ENCODE peak calls at places on chromosomes 5 and 9, in nine cellular contexts. R, F, D, O, G, E, Z, M and X are unnamed samples.

GRCh38 chr9:4986291-4986690 is 1.2 kb downstream of the JAK2 start:
- DNase-seq in R (no peak), F (no peak), D (peak), O (no peak), G (no peak), E (no peak), Z (no peak), M (no peak), X (no peak)

GRCh38 chr5:150272531-150272930 is 17.0 kb downstream of the CAMK2A start:
- DNase-seq in R (no peak), F (no peak), D (peak), O (peak), G (no peak), E (peak), Z (no peak), M (peak), X (no peak)

GRCh38 chr5:103139264-103139865 is 19.3 kb downstream of the PPIP5K2 start:
- DNase-seq in R (peak), F (peak), D (peak), O (peak), G (peak), E (peak), Z (peak), M (peak), X (peak)

GRCh38 chr5:53041071-53041692 is 52.0 kb downstream of the ITGA2 start:
- DNase-seq in R (no peak), F (no peak), D (no peak), O (no peak), G (no peak), E (no peak), Z (no peak), M (no peak), X (no peak)

GRCh38 chr9:91915524-91916266 is 34.3 kb downstream of the ROR2 start:
- DNase-seq in R (no peak), F (no peak), D (no peak), O (no peak), G (no peak), E (no peak), Z (no peak), M (no peak), X (no peak)

GRCh38 chr9:27351438-27351837 is 54.5 kb upstream of the EQTN start:
- DNase-seq in R (no peak), F (no peak), D (peak), O (no peak), G (no peak), E (no peak), Z (no peak), M (peak), X (no peak)

GRCh38 chr5:32507738-32508434 is 63.3 kb upstream of the ZFR start:
- DNase-seq in R (no peak), F (no peak), D (no peak), O (no peak), G (no peak), E (no peak), Z (peak), M (no peak), X (no peak)

GRCh38 chr9:14277202-14277601 is 36.7 kb downstream of the NFIB start:
- DNase-seq in R (no peak), F (no peak), D (peak), O (no peak), G (no peak), E (no peak), Z (no peak), M (peak), X (no peak)

GRCh38 chr5:142542906-142543305 is 143.0 kb downstream of the FGF1 start:
- DNase-seq in R (no peak), F (no peak), D (no peak), O (no peak), G (no peak), E (no peak), Z (no peak), M (peak), X (no peak)

GRCh38 chr5:76601470-76601869 is 21.7 kb downstream of the F2RL2 start:
- DNase-seq in R (no peak), F (no peak), D (peak), O (no peak), G (no peak), E (no peak), Z (peak), M (no peak), X (no peak)

GRCh38 chr9:106065579-106066214 is 371.4 kb downstream of the TMEM38B start:
- DNase-seq in R (no peak), F (no peak), D (no peak), O (no peak), G (no peak), E (no peak), Z (no peak), M (no peak), X (no peak)

GRCh38 chr9:132181796-132182521 is 20.1 kb downstream of the NTNG2 start:
- DNase-seq in R (no peak), F (no peak), D (no peak), O (peak), G (no peak), E (peak), Z (no peak), M (peak), X (peak)

GRCh38 chr5:153222956-153223355 is 267.5 kb upstream of the GRIA1 start:
- DNase-seq in R (no peak), F (no peak), D (no peak), O (no peak), G (no peak), E (no peak), Z (no peak), M (no peak), X (no peak)

GRCh38 chr5:1033606-1034420 is 25.2 kb downstream of the NKD2 start:
- DNase-seq in R (no peak), F (no peak), D (no peak), O (no peak), G (no peak), E (no peak), Z (no peak), M (peak), X (no peak)

GRCh38 chr5:132474131-132474723 is 16.3 kb downstream of the IRF1 start:
- DNase-seq in R (no peak), F (no peak), D (no peak), O (no peak), G (peak), E (no peak), Z (no peak), M (no peak), X (no peak)

GRCh38 chr5:138901716-138902115 is 26.6 kb upstream of the LRRTM2 start:
- DNase-seq in R (no peak), F (no peak), D (peak), O (no peak), G (no peak), E (no peak), Z (no peak), M (no peak), X (no peak)

GRCh38 chr5:135569755-135570452 is 8.9 kb downstream of the CXCL14 start:
- DNase-seq in R (no peak), F (no peak), D (peak), O (peak), G (no peak), E (peak), Z (no peak), M (no peak), X (peak)

GRCh38 chr5:120610145-120610544 is 146.0 kb downstream of the PRR16 start:
- DNase-seq in R (no peak), F (no peak), D (no peak), O (no peak), G (no peak), E (no peak), Z (no peak), M (no peak), X (no peak)

GRCh38 chr9:2645569-2645968 is 24.0 kb downstream of the VLDLR start:
- DNase-seq in R (no peak), F (no peak), D (no peak), O (no peak), G (no peak), E (no peak), Z (no peak), M (no peak), X (no peak)